ENCODE peak calls at places on chromosomes 5 and 9, in four cellular contexts. I is HCT116, Z is K562, P is GM12878. T is an unnamed sample.

GRCh38 chr9:34507966-34508365 is 14.8 kb downstream of the ENHO start:
- DNase-seq in I (no peak), Z (no peak), P (no peak), T (no peak)

GRCh38 chr5:124628721-124629596 is 117.5 kb downstream of the ZNF608 start:
- DNase-seq in I (peak), Z (peak), P (no peak), T (peak)

GRCh38 chr5:139210585-139210984 is 12.4 kb upstream of the SIL1 start:
- DNase-seq in I (no peak), Z (no peak), P (no peak), T (no peak)

GRCh38 chr9:129930743-129931142 is 95.5 kb downstream of the USP20 start:
- DNase-seq in I (no peak), Z (no peak), P (no peak), T (no peak)

GRCh38 chr5:169798906-169799660 is 162.0 kb downstream of the DOCK2 start:
- DNase-seq in I (no peak), Z (no peak), P (no peak), T (no peak)

GRCh38 chr5:14665110-14665822 is 748 bp downstream of the OTULIN start:
- DNase-seq in I (no peak), Z (peak), P (no peak), T (no peak)

GRCh38 chr5:135880278-135880677 is 15.4 kb downstream of the IL9 start:
- DNase-seq in I (peak), Z (peak), P (no peak), T (no peak)

GRCh38 chr9:136092741-136093140 is 2.3 kb downstream of the NACC2 start:
- DNase-seq in I (no peak), Z (no peak), P (no peak), T (no peak)

GRCh38 chr5:11801061-11801460 is 103.2 kb downstream of the CTNND2 start:
- DNase-seq in I (no peak), Z (no peak), P (no peak), T (no peak)

GRCh38 chr9:101429736-101430135 is 5.8 kb downstream of the ALDOB start:
- DNase-seq in I (no peak), Z (no peak), P (no peak), T (no peak)

GRCh38 chr9:14315754-14316573 is 2.0 kb upstream of the NFIB start:
- DNase-seq in I (no peak), Z (peak), P (no peak), T (no peak)

GRCh38 chr9:131100445-131100844 is 4.1 kb downstream of the AIF1L start:
- DNase-seq in I (no peak), Z (no peak), P (no peak), T (no peak)

GRCh38 chr5:181221792-181222629 is 1.1 kb upstream of the TRIM41 start:
- DNase-seq in I (peak), Z (peak), P (peak), T (peak)

GRCh38 chr9:20569525-20569924 is 52.8 kb downstream of the MLLT3 start:
- DNase-seq in I (no peak), Z (no peak), P (no peak), T (no peak)

GRCh38 chr5:135724475-135725065 is 109.9 kb upstream of the SLC25A48 start:
- DNase-seq in I (no peak), Z (no peak), P (no peak), T (no peak)

GRCh38 chr5:138371454-138371853 is 19.0 kb downstream of the KDM3B start:
- DNase-seq in I (no peak), Z (no peak), P (no peak), T (no peak)

GRCh38 chr9:77800924-77801551 is 152.9 kb upstream of the GNA14 start:
- DNase-seq in I (no peak), Z (no peak), P (no peak), T (no peak)

GRCh38 chr9:137631608-137632431 is 13.0 kb downstream of the EHMT1 start:
- DNase-seq in I (no peak), Z (no peak), P (no peak), T (no peak)

GRCh38 chr9:93675336-93676150 is 99.2 kb downstream of the PHF2 start:
- DNase-seq in I (no peak), Z (no peak), P (no peak), T (no peak)

GRCh38 chr5:17374157-17374556 is 123.9 kb upstream of the TAF11L2 start:
- DNase-seq in I (no peak), Z (no peak), P (no peak), T (no peak)

GRCh38 chr9:78321505-78321904 is 24.6 kb downstream of the PSAT1 start:
- DNase-seq in I (no peak), Z (no peak), P (no peak), T (no peak)

GRCh38 chr9:26770821-26771220 is 121.8 kb downstream of the CAAP1 start:
- DNase-seq in I (no peak), Z (no peak), P (no peak), T (no peak)

GRCh38 chr5:149240354-149240998 is 31.2 kb upstream of the AFAP1L1 start:
- DNase-seq in I (no peak), Z (no peak), P (no peak), T (no peak)

GRCh38 chr9:130962418-130963316 is 23.6 kb upstream of the FIBCD1 start:
- DNase-seq in I (peak), Z (peak), P (no peak), T (peak)

GRCh38 chr5:146993876-146994530 is 115.4 kb upstream of the PPP2R2B start:
- DNase-seq in I (no peak), Z (no peak), P (no peak), T (no peak)

GRCh38 chr5:42337607-42338006 is 85.6 kb upstream of the GHR start:
- DNase-seq in I (no peak), Z (no peak), P (no peak), T (no peak)

GRCh38 chr9:111944467-111944866 is 47.9 kb downstream of the UGCG start:
- DNase-seq in I (no peak), Z (no peak), P (no peak), T (no peak)

GRCh38 chr5:163578652-163579051 is 73.2 kb downstream of the MAT2B start:
- DNase-seq in I (no peak), Z (no peak), P (no peak), T (no peak)

GRCh38 chr5:58240286-58240685 is 219.6 kb downstream of the PLK2 start:
- DNase-seq in I (no peak), Z (no peak), P (no peak), T (no peak)

GRCh38 chr9:114836769-114837168 is 30.9 kb upstream of the TNFSF15 start:
- DNase-seq in I (no peak), Z (no peak), P (no peak), T (no peak)
- TF ChIP-seq SIN3A in I (no peak), Z (no peak), P (no peak), T (no peak)

GRCh38 chr5:97844797-97845196 is 661.8 kb upstream of the RIOK2 start:
- DNase-seq in I (no peak), Z (no peak), P (no peak), T (no peak)
- TF ChIP-seq CTCF in I (no peak), Z (no peak), P (no peak), T (no peak)

DNA sequence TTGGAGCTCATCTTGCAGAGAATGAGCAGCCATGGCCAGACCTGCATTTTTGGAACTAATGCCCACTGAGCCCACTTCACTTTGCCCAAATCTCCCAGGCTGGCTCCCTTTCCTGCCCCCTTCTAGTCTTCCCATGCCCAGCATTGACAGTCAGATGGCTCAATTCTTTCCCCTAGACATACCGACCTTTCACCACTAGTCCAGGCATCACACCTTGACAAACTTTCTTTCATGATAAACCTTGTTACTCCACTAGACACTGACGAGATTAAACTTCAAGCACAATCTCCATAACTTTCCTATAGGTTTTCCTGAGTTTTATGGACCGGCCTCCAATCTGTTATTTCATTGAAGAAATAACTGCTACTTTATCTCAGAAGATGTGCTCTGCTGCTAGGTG is 47.8 kb upstream of the RAI14 start:
- DNase-seq in I (no peak), Z (no peak), P (no peak), T (no peak)
- H3K27ac ChIP-seq in I (peak), Z (no peak), P (no peak), T (no peak)

DNA sequence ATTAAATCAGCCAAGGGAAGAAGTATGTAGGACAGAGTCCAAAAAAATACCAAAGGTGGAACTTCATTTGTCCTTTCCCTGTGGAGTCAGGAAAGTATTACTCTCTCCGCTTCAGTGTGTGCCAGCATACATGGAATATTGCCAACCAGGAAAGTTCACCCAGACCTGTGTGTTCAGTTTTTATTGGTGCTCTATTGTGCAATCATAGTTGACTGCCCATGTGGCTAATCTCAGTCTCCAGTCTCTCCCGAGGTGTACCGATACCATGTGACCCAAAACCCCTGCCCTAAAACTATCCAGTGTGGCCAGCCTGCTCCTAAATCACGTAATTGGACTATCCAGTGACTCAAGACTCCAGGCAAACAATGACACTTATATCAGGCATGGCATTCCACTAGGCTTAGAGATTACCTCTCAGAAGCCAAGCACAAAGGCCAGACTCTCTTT is 38.8 kb downstream of the NFX1 start:
- DNase-seq in I (no peak), Z (no peak), P (no peak), T (peak)
- TF ChIP-seq SIN3A in I (no peak), Z (no peak), P (no peak), T (no peak)

GRCh38 chr9:73167614-73168013 is 15.9 kb downstream of the ANXA1 start:
- DNase-seq in I (no peak), Z (no peak), P (no peak), T (no peak)
- TF ChIP-seq CTCF in I (no peak), Z (no peak), P (no peak), T (no peak)

GRCh38 chr5:41087461-41087860 is 16.3 kb upstream of the MROH2B start:
- DNase-seq in I (no peak), Z (no peak), P (no peak), T (no peak)
- H3K27ac ChIP-seq in I (no peak), Z (no peak), P (no peak), T (no peak)

GRCh38 chr9:121743441-121744001 is 92.1 kb downstream of the DAB2IP start:
- DNase-seq in I (peak), Z (peak), P (no peak), T (no peak)

GRCh38 chr9:121744687-121745395 is 93.4 kb downstream of the DAB2IP start:
- DNase-seq in I (no peak), Z (no peak), P (no peak), T (no peak)

GRCh38 chr9:121742923-121743322 is 91.5 kb downstream of the DAB2IP start:
- DNase-seq in I (no peak), Z (no peak), P (no peak), T (no peak)

GRCh38 chr9:121745396-121745695 is 93.9 kb downstream of the DAB2IP start:
- DNase-seq in I (no peak), Z (no peak), P (no peak), T (no peak)

DNA sequence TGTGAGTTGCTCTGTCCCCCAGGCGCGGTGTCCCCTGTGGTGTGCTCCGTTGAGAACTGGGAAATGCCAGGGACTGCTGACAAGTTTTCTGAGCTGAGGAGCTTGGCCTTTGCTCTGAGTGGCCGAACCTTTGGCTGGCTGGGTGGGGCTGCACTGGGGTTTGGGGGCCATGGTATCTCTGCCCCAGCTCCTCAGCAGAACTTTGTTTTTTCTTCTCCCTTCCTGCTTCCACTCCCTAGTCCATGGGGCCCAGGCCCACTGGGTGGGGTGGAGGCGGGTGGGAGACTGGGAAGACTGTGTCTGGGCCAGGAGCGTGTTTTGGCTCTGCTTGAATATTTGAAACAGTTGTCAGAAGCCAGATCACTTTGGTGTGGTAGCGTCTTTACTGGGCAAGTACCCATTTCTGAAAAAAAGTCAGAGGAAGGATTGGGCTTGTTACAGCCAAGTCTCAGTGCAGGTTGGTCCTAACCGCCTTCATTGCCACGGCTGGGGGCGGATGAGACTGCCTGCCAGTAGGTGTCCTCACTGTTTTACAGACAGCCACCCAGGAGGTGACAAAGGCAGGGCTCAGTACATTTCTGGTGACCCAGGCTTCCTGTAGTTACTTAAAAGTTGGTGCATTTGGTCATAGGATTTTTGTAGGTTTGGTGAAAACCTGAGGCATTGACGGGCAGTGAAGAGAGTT is 92.7 kb downstream of the DAB2IP start:
- DNase-seq in I (no peak), Z (peak), P (no peak), T (no peak)
- TF ChIP-seq SIN3A in I (no peak), Z (no peak), P (no peak), T (no peak)